ENCODE peak calls at places on chromosomes 6 and 20, in four cellular contexts. One of them, this sample, is unnamed.

GRCh38 chr6:131062245-131063027 is 609 bp downstream of the EPB41L2 start:
- DNase-seq in NCI-H226: no peak
- DNase-seq in CD8-positive, alpha-beta memory T cell: peak; percentile 50
- DNase-seq in NCI-H774: no peak
- DNase-seq in this sample: no peak

GRCh38 chr20:57391439-57392129 is 388 bp downstream of the RBM38 start:
- DNase-seq in NCI-H226: no peak
- DNase-seq in CD8-positive, alpha-beta memory T cell: peak; percentile 65
- DNase-seq in NCI-H774: peak; percentile 31
- DNase-seq in this sample: peak; percentile 26

GRCh38 chr6:156379392-156379910 is 397.7 kb upstream of the ARID1B start:
- DNase-seq in NCI-H226: no peak
- DNase-seq in NCI-H774: no peak
- DNase-seq in CD8-positive, alpha-beta memory T cell: no peak
- DNase-seq in this sample: no peak

GRCh38 chr20:19886666-19887288 is 128.7 kb downstream of the RIN2 start:
- DNase-seq in NCI-H774: no peak
- DNase-seq in NCI-H226: no peak
- DNase-seq in CD8-positive, alpha-beta memory T cell: no peak
- DNase-seq in this sample: no peak

GRCh38 chr20:53555081-53555480 is 38.6 kb downstream of the ZNF217 start:
- DNase-seq in NCI-H774: no peak
- DNase-seq in NCI-H226: no peak
- DNase-seq in CD8-positive, alpha-beta memory T cell: no peak
- DNase-seq in this sample: no peak

GRCh38 chr6:30112402-30113376 is at the start of gene TRIM31:
- DNase-seq in NCI-H774: no peak
- DNase-seq in CD8-positive, alpha-beta memory T cell: no peak
- DNase-seq in NCI-H226: no peak
- DNase-seq in this sample: no peak

GRCh38 chr20:35240083-35240913 is 13.8 kb downstream of the MMP24 start:
- DNase-seq in NCI-H774: no peak
- DNase-seq in CD8-positive, alpha-beta memory T cell: no peak
- DNase-seq in NCI-H226: no peak
- DNase-seq in this sample: no peak

GRCh38 chr6:20610636-20611200 is 76.5 kb downstream of the CDKAL1 start:
- DNase-seq in NCI-H774: no peak
- DNase-seq in NCI-H226: no peak
- DNase-seq in CD8-positive, alpha-beta memory T cell: no peak
- DNase-seq in this sample: no peak

GRCh38 chr20:47440857-47441773 is 60.6 kb upstream of the NCOA3 start:
- DNase-seq in NCI-H774: no peak
- DNase-seq in NCI-H226: peak; percentile 96
- DNase-seq in CD8-positive, alpha-beta memory T cell: no peak
- DNase-seq in this sample: no peak

GRCh38 chr6:1321715-1322114 is 9.8 kb downstream of the FOXQ1 start:
- DNase-seq in NCI-H774: no peak
- DNase-seq in NCI-H226: no peak
- DNase-seq in CD8-positive, alpha-beta memory T cell: no peak
- DNase-seq in this sample: no peak

GRCh38 chr6:13390658-13391057 is 62.3 kb upstream of the TBC1D7 start:
- DNase-seq in NCI-H226: no peak
- DNase-seq in CD8-positive, alpha-beta memory T cell: no peak
- DNase-seq in NCI-H774: no peak
- DNase-seq in this sample: no peak

GRCh38 chr20:46025376-46025783 is 3.6 kb upstream of the SLC12A5 start:
- DNase-seq in NCI-H226: no peak
- DNase-seq in NCI-H774: no peak
- DNase-seq in CD8-positive, alpha-beta memory T cell: no peak
- DNase-seq in this sample: no peak

GRCh38 chr20:32452776-32453466 is 94.8 kb downstream of the ASXL1 start:
- DNase-seq in NCI-H774: no peak
- DNase-seq in NCI-H226: no peak
- DNase-seq in CD8-positive, alpha-beta memory T cell: peak; percentile 38
- DNase-seq in this sample: no peak

GRCh38 chr6:46963626-46964025 is 41.9 kb upstream of the ADGRF5 start:
- DNase-seq in CD8-positive, alpha-beta memory T cell: no peak
- DNase-seq in NCI-H226: peak; percentile 97
- DNase-seq in NCI-H774: no peak
- DNase-seq in this sample: no peak

GRCh38 chr6:150632785-150633465 is 33.2 kb downstream of the PLEKHG1 start:
- DNase-seq in NCI-H226: no peak
- DNase-seq in CD8-positive, alpha-beta memory T cell: no peak
- DNase-seq in NCI-H774: no peak
- DNase-seq in this sample: no peak

GRCh38 chr6:21386744-21387143 is 206.8 kb upstream of the SOX4 start:
- DNase-seq in NCI-H774: no peak
- DNase-seq in NCI-H226: peak; percentile 7
- DNase-seq in CD8-positive, alpha-beta memory T cell: no peak
- DNase-seq in this sample: no peak

GRCh38 chr6:168118935-168119334 is 39.9 kb upstream of the FRMD1 start:
- DNase-seq in NCI-H774: no peak
- DNase-seq in NCI-H226: no peak
- DNase-seq in CD8-positive, alpha-beta memory T cell: no peak
- DNase-seq in this sample: no peak

GRCh38 chr20:50194831-50195523 is 4.3 kb downstream of the CEBPB start:
- DNase-seq in CD8-positive, alpha-beta memory T cell: no peak
- DNase-seq in NCI-H774: no peak
- DNase-seq in NCI-H226: no peak
- DNase-seq in this sample: no peak

GRCh38 chr6:132893772-132894490 is 79.6 kb downstream of the RPS12 start:
- DNase-seq in NCI-H774: no peak
- DNase-seq in CD8-positive, alpha-beta memory T cell: no peak
- DNase-seq in NCI-H226: no peak
- DNase-seq in this sample: no peak

GRCh38 chr20:62685781-62686555 is 22.7 kb upstream of the NTSR1 start:
- DNase-seq in NCI-H226: no peak
- DNase-seq in CD8-positive, alpha-beta memory T cell: no peak
- DNase-seq in NCI-H774: peak; percentile 38
- DNase-seq in this sample: peak; percentile 91

GRCh38 chr6:130975325-130975724 is 87.7 kb downstream of the EPB41L2 start:
- DNase-seq in CD8-positive, alpha-beta memory T cell: no peak
- DNase-seq in NCI-H226: no peak
- DNase-seq in NCI-H774: no peak
- DNase-seq in this sample: no peak

GRCh38 chr6:130364224-130364780 is 1.5 kb upstream of the TMEM200A start:
- DNase-seq in NCI-H226: no peak
- DNase-seq in CD8-positive, alpha-beta memory T cell: no peak
- DNase-seq in NCI-H774: no peak
- DNase-seq in this sample: no peak

GRCh38 chr6:125974214-125974866 is 12.0 kb upstream of the TRMT11 start:
- DNase-seq in NCI-H774: peak; percentile 52
- DNase-seq in NCI-H226: no peak
- DNase-seq in CD8-positive, alpha-beta memory T cell: no peak
- DNase-seq in this sample: peak; percentile 19

GRCh38 chr6:110564703-110565421 is 88.4 kb upstream of the SLC22A16 start:
- DNase-seq in CD8-positive, alpha-beta memory T cell: no peak
- DNase-seq in NCI-H774: no peak
- DNase-seq in NCI-H226: no peak
- DNase-seq in this sample: no peak

GRCh38 chr6:167739721-167740475 is 86.8 kb upstream of the AFDN start:
- DNase-seq in NCI-H774: no peak
- DNase-seq in NCI-H226: peak; percentile 28
- DNase-seq in CD8-positive, alpha-beta memory T cell: no peak
- DNase-seq in this sample: no peak

GRCh38 chr6:34462561-34462971 is 3.3 kb upstream of the PACSIN1 start:
- DNase-seq in CD8-positive, alpha-beta memory T cell: no peak
- DNase-seq in NCI-H226: no peak
- DNase-seq in NCI-H774: peak; percentile 76
- DNase-seq in this sample: no peak

GRCh38 chr6:100271625-100272024 is 193.1 kb downstream of the SIM1 start:
- DNase-seq in NCI-H226: no peak
- DNase-seq in NCI-H774: no peak
- DNase-seq in CD8-positive, alpha-beta memory T cell: no peak
- DNase-seq in this sample: no peak

GRCh38 chr6:148905901-148906300 is 159.1 kb downstream of the UST start:
- DNase-seq in NCI-H226: no peak
- DNase-seq in CD8-positive, alpha-beta memory T cell: no peak
- DNase-seq in NCI-H774: no peak
- DNase-seq in this sample: no peak

GRCh38 chr20:33947709-33948295 is 45.9 kb upstream of the RALY start:
- DNase-seq in NCI-H774: no peak
- DNase-seq in NCI-H226: no peak
- DNase-seq in CD8-positive, alpha-beta memory T cell: peak; percentile 50
- DNase-seq in this sample: peak; percentile 33

This sample was measured in COR-L47.